ENCODE peak calls at places on chromosomes 13 and 19, in five cellular contexts. J is uterus, W is AG04450, V is IMR-90, T is suprapubic skin. N is an unnamed sample.

GRCh38 chr19:40365613-40366401 is 17.3 kb downstream of the PLD3 start:
- DNase-seq in J (peak), W (peak), V (peak), T (no peak), N (peak)

GRCh38 chr13:35697281-35697680 is 220.8 kb upstream of the MAB21L1 start:
- DNase-seq in J (no peak), W (no peak), V (no peak), T (peak), N (no peak)

GRCh38 chr19:23957660-23958281 is 43.1 kb downstream of the ZNF726 start:
- DNase-seq in J (no peak), W (peak), V (peak), T (no peak), N (peak)

GRCh38 chr19:1619703-1620102 is 14.4 kb upstream of the UQCR11 start:
- DNase-seq in J (no peak), W (no peak), V (no peak), T (no peak), N (no peak)

GRCh38 chr13:51797664-51798488 is 6.1 kb downstream of the DHRS12 start:
- DNase-seq in J (peak), W (no peak), V (peak), T (peak), N (peak)

GRCh38 chr13:19185865-19186645 is 4.4 kb upstream of the TUBA3C start:
- DNase-seq in J (no peak), W (no peak), V (no peak), T (peak), N (no peak)

GRCh38 chr13:23411220-23411619 is 22.3 kb downstream of the SACS start:
- DNase-seq in J (no peak), W (no peak), V (no peak), T (no peak), N (no peak)

GRCh38 chr13:54162069-54162468 is 1133.5 kb downstream of the OLFM4 start:
- DNase-seq in J (no peak), W (no peak), V (no peak), T (no peak), N (no peak)

GRCh38 chr19:1111641-1112253 is 8.0 kb downstream of the GPX4 start:
- DNase-seq in J (no peak), W (no peak), V (no peak), T (no peak), N (no peak)

GRCh38 chr13:90709329-90709728 is 638.2 kb upstream of the MIR17HG start:
- DNase-seq in J (no peak), W (no peak), V (no peak), T (no peak), N (no peak)

GRCh38 chr19:33390120-33390907 is 16.8 kb downstream of the CEBPG start:
- DNase-seq in J (peak), W (no peak), V (no peak), T (peak), N (no peak)

GRCh38 chr19:55239004-55239403 is 10.4 kb upstream of the TMEM86B start:
- DNase-seq in J (no peak), W (no peak), V (no peak), T (no peak), N (no peak)

GRCh38 chr13:20258963-20259288 is 26.8 kb upstream of the GJB6 start:
- DNase-seq in J (no peak), W (no peak), V (no peak), T (no peak), N (no peak)

GRCh38 chr19:44356383-44357111 is at the start of gene ZNF112:
- DNase-seq in J (peak), W (peak), V (peak), T (peak), N (peak)

GRCh38 chr19:5910638-5910907 is 3.5 kb upstream of the CAPS start:
- DNase-seq in J (no peak), W (no peak), V (no peak), T (no peak), N (no peak)

GRCh38 chr19:40759352-40759751 is 8.3 kb downstream of the SNRPA start:
- DNase-seq in J (no peak), W (no peak), V (no peak), T (no peak), N (no peak)

GRCh38 chr13:104485571-104485970 is 1419.4 kb upstream of the SLC10A2 start:
- DNase-seq in J (no peak), W (no peak), V (no peak), T (no peak), N (no peak)

GRCh38 chr13:43132911-43133310 is 109.5 kb downstream of the DNAJC15 start:
- DNase-seq in J (no peak), W (no peak), V (no peak), T (no peak), N (no peak)

GRCh38 chr13:20206836-20207235 is 14.1 kb upstream of the GJB2 start:
- DNase-seq in J (no peak), W (no peak), V (no peak), T (no peak), N (no peak)

GRCh38 chr13:113052206-113052605 is 53.4 kb upstream of the F7 start:
- DNase-seq in J (no peak), W (no peak), V (no peak), T (peak), N (no peak)

GRCh38 chr13:112456138-112457056 is 80.2 kb downstream of the SPACA7 start:
- DNase-seq in J (no peak), W (no peak), V (no peak), T (no peak), N (no peak)

GRCh38 chr13:20901668-20902437 is 693 bp downstream of the XPO4 start:
- DNase-seq in J (no peak), W (no peak), V (peak), T (no peak), N (peak)

GRCh38 chr19:47339196-47339880 is 7.4 kb downstream of the C5AR2 start:
- DNase-seq in J (no peak), W (no peak), V (no peak), T (no peak), N (no peak)

GRCh38 chr19:16825312-16826168 is 3.7 kb upstream of the SIN3B start:
- DNase-seq in J (peak), W (peak), V (peak), T (peak), N (peak)

GRCh38 chr13:44048326-44048725 is 168.6 kb downstream of the LACC1 start:
- DNase-seq in J (no peak), W (no peak), V (no peak), T (no peak), N (no peak)

GRCh38 chr13:74681891-74682290 is 547.7 kb upstream of the KLF12 start:
- DNase-seq in J (no peak), W (no peak), V (no peak), T (no peak), N (no peak)

GRCh38 chr13:74678308-74678958 is 544.2 kb upstream of the KLF12 start:
- DNase-seq in J (no peak), W (no peak), V (no peak), T (no peak), N (no peak)

GRCh38 chr13:74687452-74688180 is 553.4 kb upstream of the KLF12 start:
- DNase-seq in J (no peak), W (no peak), V (no peak), T (no peak), N (no peak)

GRCh38 chr13:74683411-74683810 is 549.2 kb upstream of the KLF12 start:
- DNase-seq in J (no peak), W (no peak), V (no peak), T (no peak), N (no peak)
- TF ChIP-seq CTCF in J (no peak), W (peak), V (no peak), T (no peak), N (peak)

GRCh38 chr19:45646345-45646698 is 7.1 kb upstream of the EML2 start:
- DNase-seq in J (no peak), W (no peak), V (no peak), T (no peak), N (no peak)
- H3K4me3 ChIP-seq in J (no peak), W (peak), V (peak), T (no peak), N (peak)

GRCh38 chr13:57632276-57633140 is 964 bp downstream of the PCDH17 start:
- DNase-seq in J (no peak), W (no peak), V (no peak), T (no peak), N (peak)

GRCh38 chr13:57629821-57630235 is 1.7 kb upstream of the PCDH17 start:
- DNase-seq in J (peak), W (no peak), V (peak), T (peak), N (peak)

GRCh38 chr13:57633141-57633949 is 1.8 kb downstream of the PCDH17 start:
- DNase-seq in J (peak), W (no peak), V (no peak), T (peak), N (no peak)

GRCh38 chr13:57630661-57631606 is 610 bp upstream of the PCDH17 start:
- DNase-seq in J (no peak), W (no peak), V (no peak), T (no peak), N (peak)

DNA sequence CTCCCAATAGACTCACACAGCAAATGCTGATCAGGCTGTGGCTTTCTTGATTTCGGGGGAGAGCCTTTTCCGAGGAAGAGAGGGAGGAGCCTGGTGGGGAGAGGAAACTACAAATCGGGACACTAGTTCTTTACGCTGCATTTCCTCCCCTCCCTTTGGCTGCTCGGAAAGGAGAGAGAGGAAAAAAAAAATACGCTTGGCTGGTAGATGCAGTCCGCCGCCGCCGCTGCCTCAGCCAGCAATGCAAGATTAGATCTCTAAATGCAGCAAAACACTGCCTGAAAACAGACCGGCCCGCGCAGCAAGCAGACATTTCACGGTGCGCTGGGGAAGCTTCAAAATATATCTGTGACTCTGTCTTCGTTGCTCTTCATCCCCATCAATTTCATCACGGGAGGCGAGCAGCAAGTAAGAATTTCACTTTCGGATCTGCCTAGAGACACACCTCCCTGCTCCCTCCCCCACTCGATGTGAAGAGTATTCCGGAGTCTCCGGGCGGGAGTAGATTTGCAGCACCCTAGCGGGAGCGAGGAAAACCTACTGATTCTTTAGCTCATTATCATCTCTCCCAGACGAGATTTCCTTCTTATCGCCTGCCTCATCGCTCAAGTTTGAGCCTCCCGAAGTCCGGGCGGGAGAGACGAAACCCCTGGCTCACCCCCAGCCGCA is at the start of gene PCDH17:
- DNase-seq in J (no peak), W (no peak), V (no peak), T (no peak), N (peak)
- TF ChIP-seq CTCF in J (no peak), W (no peak), V (no peak), T (no peak), N (no peak)

DNA sequence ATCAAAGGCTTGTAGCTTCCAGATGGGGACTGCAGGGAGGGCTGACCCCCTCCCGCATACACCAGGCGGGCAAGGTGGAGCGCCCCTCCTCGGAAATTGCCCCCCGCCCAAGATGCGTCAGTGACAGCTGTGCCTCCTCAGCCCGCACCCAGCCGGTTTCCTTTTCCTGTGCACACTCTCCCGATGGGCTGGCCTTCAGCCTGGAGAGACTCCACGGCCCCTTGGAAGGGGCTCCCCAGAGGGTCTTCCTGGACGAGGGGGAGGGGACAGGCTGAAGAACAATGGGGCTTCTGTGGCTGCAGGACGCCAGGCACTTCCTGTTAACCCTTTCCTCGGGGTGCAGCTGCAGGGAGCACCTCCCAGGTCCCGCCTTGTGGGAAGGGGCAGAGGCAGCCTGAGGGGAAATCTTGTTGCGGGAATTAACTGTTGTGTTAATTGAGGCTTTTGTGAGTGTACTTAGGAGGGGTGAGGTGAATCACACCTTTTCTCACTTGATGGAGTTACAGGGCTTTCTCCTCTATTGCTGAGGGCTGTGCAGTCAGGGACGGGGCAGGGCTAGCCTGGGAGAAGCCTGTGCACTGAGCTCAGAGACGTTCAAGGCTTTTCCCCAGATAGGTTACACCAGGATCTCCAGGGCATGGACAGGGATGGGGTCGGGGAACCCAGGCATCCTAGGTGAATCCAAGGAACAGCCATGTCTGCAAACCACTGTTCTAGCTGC is 14.3 kb downstream of the IER2 start:
- DNase-seq in J (peak), W (no peak), V (peak), T (no peak), N (peak)
- H3K4me3 ChIP-seq in J (peak), W (peak), V (no peak), T (peak), N (no peak)

GRCh38 chr19:11581740-11582139 is 4.3 kb upstream of the ACP5 start:
- DNase-seq in J (no peak), W (no peak), V (peak), T (no peak), N (no peak)

GRCh38 chr19:11587973-11588631 is 9.2 kb upstream of the ZNF627 start:
- DNase-seq in J (no peak), W (no peak), V (no peak), T (no peak), N (no peak)

GRCh38 chr19:11587302-11587972 is 9.8 kb upstream of the ZNF627 start:
- DNase-seq in J (peak), W (peak), V (peak), T (peak), N (peak)
- TF ChIP-seq CTCF in J (peak), W (peak), V (peak), T (peak), N (peak)

GRCh38 chr19:3097442-3097871 is 3.3 kb downstream of the GNA11 start:
- DNase-seq in J (no peak), W (no peak), V (no peak), T (no peak), N (no peak)
- H3K4me3 ChIP-seq in J (peak), W (no peak), V (no peak), T (peak), N (no peak)

DNA sequence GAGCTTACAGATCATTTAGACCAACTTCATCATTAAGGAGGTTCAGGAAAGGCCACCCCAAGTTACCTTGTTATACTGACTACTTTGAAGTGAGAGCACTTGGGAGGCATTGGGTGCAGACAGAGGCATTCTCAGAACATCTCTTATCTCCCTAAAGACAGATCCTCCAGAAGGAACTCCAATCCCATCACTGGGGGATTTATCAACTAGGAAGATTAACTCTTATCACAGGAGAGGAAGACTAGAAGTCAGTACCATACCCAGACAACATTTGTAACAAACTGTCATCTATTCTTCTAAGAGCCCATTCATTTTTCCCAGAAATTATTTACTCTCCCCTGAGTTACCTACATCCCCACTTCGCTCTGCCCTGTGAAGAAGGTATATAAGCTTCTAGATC is 5.8 kb upstream of the RFXAP start:
- DNase-seq in J (no peak), W (no peak), V (no peak), T (no peak), N (no peak)
- TF ChIP-seq CTCF in J (no peak), W (no peak), V (no peak), T (no peak), N (no peak)

GRCh38 chr19:17999685-18000479 is 8.1 kb upstream of the ARRDC2 start:
- DNase-seq in J (no peak), W (no peak), V (no peak), T (no peak), N (no peak)
- H3K4me3 ChIP-seq in J (no peak), W (no peak), V (no peak), T (no peak), N (no peak)

GRCh38 chr19:49339364-49340068 is 4.3 kb downstream of the CD37 start:
- DNase-seq in J (peak), W (peak), V (peak), T (peak), N (peak)
- TF ChIP-seq CTCF in J (no peak), W (no peak), V (no peak), T (no peak), N (no peak)

GRCh38 chr13:108155185-108156106 is 59.9 kb downstream of the LIG4 start:
- DNase-seq in J (peak), W (no peak), V (peak), T (no peak), N (peak)
- H3K4me3 ChIP-seq in J (no peak), W (no peak), V (no peak), T (no peak), N (no peak)